ENCODE peak calls at places on chromosomes 1 and 21, in ten cellular contexts. H is HuH-7.5; L is Panc1; A is ecto neural progenitor cell; Z is amygdala; I is Calu3; E is RPMI7951; F is RWPE1; U is fibroblast of gingiva; W is T-helper 2 cell treated with Interferon-gamma antibody and Interleukin-4, amounts not matched to agents 5 μg/mL and 100 μg/mL, for 36 hours. Y is an unnamed sample.

GRCh38 chr1:57325117-57325516 is 98.7 kb downstream of the DAB1 start:
- DNase-seq in H (no peak), L (no peak), A (no peak), Z (no peak), I (no peak), E (no peak), F (no peak), U (no peak), W (no peak), Y (no peak)

GRCh38 chr1:41371630-41372599 is 10.7 kb downstream of the FOXO6 start:
- DNase-seq in H (no peak), L (no peak), A (peak), Z (no peak), I (peak), E (peak), F (no peak), U (no peak), W (no peak), Y (no peak)

GRCh38 chr1:163196449-163196787 is 6.3 kb downstream of the RGS5 start:
- DNase-seq in H (no peak), L (no peak), A (no peak), Z (no peak), I (no peak), E (no peak), F (no peak), U (no peak), W (no peak), Y (no peak)

GRCh38 chr1:59204001-59204400 is 92.9 kb upstream of the FGGY start:
- DNase-seq in H (peak), L (no peak), A (no peak), Z (no peak), I (peak), E (peak), F (no peak), U (peak), W (no peak), Y (no peak)

GRCh38 chr21:17463441-17463840 is 49.4 kb upstream of the CXADR start:
- DNase-seq in H (no peak), L (no peak), A (peak), Z (no peak), I (no peak), E (peak), F (peak), U (peak), W (no peak), Y (no peak)

GRCh38 chr1:158496379-158496778 is 24.4 kb downstream of the OR10R2 start:
- DNase-seq in H (no peak), L (no peak), A (no peak), Z (no peak), I (no peak), E (peak), F (no peak), U (no peak), W (no peak), Y (no peak)

GRCh38 chr1:248820041-248820585 is 5.6 kb downstream of the SH3BP5L start:
- DNase-seq in H (no peak), L (no peak), A (no peak), Z (no peak), I (no peak), E (no peak), F (no peak), U (no peak), W (no peak), Y (peak)

GRCh38 chr1:17314491-17314971 is 6.5 kb downstream of the PADI4 start:
- DNase-seq in H (no peak), L (no peak), A (no peak), Z (no peak), I (no peak), E (peak), F (no peak), U (no peak), W (no peak), Y (no peak)

GRCh38 chr1:90357980-90358379 is 359.1 kb downstream of the BARHL2 start:
- DNase-seq in H (no peak), L (no peak), A (no peak), Z (no peak), I (no peak), E (peak), F (no peak), U (no peak), W (no peak), Y (no peak)

GRCh38 chr1:229221106-229222019 is 49.5 kb upstream of the RAB4A start:
- DNase-seq in H (peak), L (peak), A (no peak), Z (no peak), I (peak), E (peak), F (no peak), U (peak), W (no peak), Y (no peak)

GRCh38 chr1:164716992-164717703 is 158.2 kb downstream of the PBX1 start:
- DNase-seq in H (no peak), L (no peak), A (no peak), Z (no peak), I (no peak), E (peak), F (peak), U (peak), W (no peak), Y (no peak)

GRCh38 chr1:77828098-77828497 is 48.6 kb downstream of the MIGA1 start:
- DNase-seq in H (no peak), L (no peak), A (no peak), Z (no peak), I (no peak), E (no peak), F (no peak), U (no peak), W (no peak), Y (no peak)

GRCh38 chr1:199064971-199065370 is 426.1 kb downstream of the PTPRC start:
- DNase-seq in H (no peak), L (no peak), A (no peak), Z (no peak), I (no peak), E (no peak), F (no peak), U (no peak), W (no peak), Y (no peak)